ENCODE peak calls at places on chromosomes 1 and 21, in four cellular contexts. F is sigmoid colon, G is cardiac fibroblast, J is T47D. A is an unnamed sample.

GRCh38 chr1:19384772-19385187 is 72.7 kb downstream of the SLC66A1 start:
- DNase-seq in J (no peak), G (no peak), F (no peak), A (peak; percentile 66)

GRCh38 chr1:212034516-212035122 is 738 bp downstream of the INTS7 start:
- DNase-seq in F (no peak), G (no peak), J (peak; percentile 31), A (no peak)

GRCh38 chr1:183883629-183884028 is 78.7 kb downstream of the RGL1 start:
- DNase-seq in J (no peak), F (no peak), G (no peak), A (no peak)

GRCh38 chr1:237258871-237259270 is 216.9 kb downstream of the RYR2 start:
- DNase-seq in G (peak; percentile 16), J (no peak), F (peak; percentile 75), A (peak; percentile 41)

GRCh38 chr1:169521226-169521625 is 35.5 kb upstream of the SLC19A2 start:
- DNase-seq in J (no peak), G (no peak), F (no peak), A (peak; percentile 56)

GRCh38 chr1:44822131-44822701 is 13.9 kb downstream of the BTBD19 start:
- DNase-seq in J (no peak), G (no peak), F (no peak), A (no peak)

GRCh38 chr1:61322769-61323168 is 240.4 kb downstream of the NFIA start:
- DNase-seq in F (no peak), G (no peak), J (no peak), A (no peak)

GRCh38 chr1:114803001-114803400 is 22.5 kb upstream of the SIKE1 start:
- DNase-seq in F (no peak), J (no peak), G (no peak), A (no peak)

GRCh38 chr1:35633526-35633925 is 7.8 kb downstream of the PSMB2 start:
- DNase-seq in G (no peak), J (no peak), F (no peak), A (no peak)

GRCh38 chr1:224058303-224058702 is 55.6 kb upstream of the FBXO28 start:
- DNase-seq in F (no peak), G (no peak), J (no peak), A (no peak)

GRCh38 chr1:214990619-214991018 is 91.9 kb upstream of the KCNK2 start:
- DNase-seq in G (peak; percentile 82), F (no peak), J (no peak), A (no peak)

GRCh38 chr21:41009398-41010177 is 158.4 kb upstream of the BACE2 start:
- DNase-seq in J (no peak), G (no peak), F (no peak), A (no peak)

GRCh38 chr1:221396526-221396925 is 345.4 kb downstream of the DUSP10 start:
- DNase-seq in J (no peak), F (no peak), G (no peak), A (no peak)

GRCh38 chr1:176656257-176656995 is 193.5 kb downstream of the PAPPA2 start:
- DNase-seq in F (no peak), G (peak; percentile 78), J (no peak), A (peak; percentile 16)

GRCh38 chr1:3125546-3126368 is 56.8 kb downstream of the PRDM16 start:
- DNase-seq in J (no peak), G (no peak), F (no peak), A (no peak)

GRCh38 chr1:204506091-204506968 is 9.9 kb upstream of the MDM4 start:
- DNase-seq in F (peak; percentile 87), J (no peak), G (peak; percentile 95), A (peak; percentile 79)

GRCh38 chr1:37410815-37411214 is 63.6 kb upstream of the ZC3H12A start:
- DNase-seq in G (peak; percentile 17), F (no peak), J (peak; percentile 47), A (peak; percentile 24)

GRCh38 chr1:176066709-176067108 is 140.4 kb downstream of the COP1 start:
- DNase-seq in F (no peak), J (no peak), G (no peak), A (no peak)

GRCh38 chr21:32475162-32475812 is 62.8 kb downstream of the EVA1C start:
- DNase-seq in J (no peak), F (no peak), G (peak; percentile 88), A (peak; percentile 23)

GRCh38 chr1:208235356-208235982 is 8.7 kb downstream of the PLXNA2 start:
- DNase-seq in F (no peak), G (no peak), J (no peak), A (no peak)

GRCh38 chr1:184843732-184844495 is 89.3 kb upstream of the EDEM3 start:
- DNase-seq in F (no peak), J (no peak), G (no peak), A (peak; percentile 35)

GRCh38 chr1:3024588-3024987 is 3.3 kb downstream of the ACTRT2 start:
- DNase-seq in F (peak; percentile 7), G (no peak), J (no peak), A (no peak)

GRCh38 chr1:207805841-207806421 is 54.1 kb downstream of the CD46 start:
- DNase-seq in F (peak; percentile 96), J (no peak), G (peak; percentile 97), A (peak; percentile 68)

GRCh38 chr1:78038071-78038470 is 7.7 kb upstream of the GIPC2 start:
- DNase-seq in G (peak; percentile 64), J (no peak), F (no peak), A (no peak)

GRCh38 chr1:29789221-29789909 is 553.0 kb downstream of the PTPRU start:
- DNase-seq in J (no peak), G (no peak), F (no peak), A (peak; percentile 5)

GRCh38 chr1:54404939-54405880 is 984 bp downstream of the SSBP3 start:
- DNase-seq in F (no peak), G (no peak), J (no peak), A (peak; percentile 28)

GRCh38 chr1:246333855-246334254 is 173.2 kb downstream of the SMYD3 start:
- DNase-seq in G (no peak), J (no peak), F (no peak), A (no peak)

GRCh38 chr21:45537111-45537745 is 5.0 kb downstream of the SLC19A1 start:
- DNase-seq in F (peak; percentile 52), J (no peak), G (no peak), A (no peak)

GRCh38 chr1:100606438-100606837 is 68.5 kb downstream of the GPR88 start:
- DNase-seq in F (no peak), J (peak; percentile 18), G (peak; percentile 84), A (peak; percentile 41)

GRCh38 chr21:43855955-43856354 is 9.1 kb upstream of the AGPAT3 start:
- DNase-seq in J (no peak), G (no peak), F (peak; percentile 25), A (no peak)

GRCh38 chr1:230233786-230234185 is 166.7 kb downstream of the GALNT2 start:
- DNase-seq in G (no peak), J (no peak), F (no peak), A (no peak)

GRCh38 chr1:21449906-21450305 is 10.0 kb downstream of the NBPF3 start:
- DNase-seq in G (no peak), J (no peak), F (no peak), A (no peak)

GRCh38 chr1:143610196-143610595 is 361.6 kb downstream of the FAM72C start:
- DNase-seq in G (no peak), J (no peak), F (no peak), A (no peak)

GRCh38 chr1:211756471-211757020 is 74.0 kb downstream of the LPGAT1 start:
- DNase-seq in G (no peak), J (no peak), F (no peak), A (no peak)

GRCh38 chr1:65170511-65171142 is 22.6 kb downstream of the AK4 start:
- DNase-seq in G (peak; percentile 77), J (no peak), F (peak; percentile 87), A (no peak)

GRCh38 chr21:37642493-37642892 is 273.8 kb downstream of the KCNJ6 start:
- DNase-seq in J (no peak), G (no peak), F (no peak), A (no peak)

A was measured in mucosa of gallbladder.